ENCODE peak calls at places on chromosomes 13 and 19, in four cellular contexts. F is Caco-2; I is CD4-positive, alpha-beta T cell; Y is ascending aorta. L is an unnamed sample.

GRCh38 chr13:75762967-75763366 is 126.8 kb downstream of the LMO7 start:
- DNase-seq in F (no peak), I (no peak), Y (no peak), L (no peak)

GRCh38 chr19:19274146-19274545 is 1.0 kb upstream of the TM6SF2 start:
- DNase-seq in F (no peak), I (no peak), Y (no peak), L (no peak)

GRCh38 chr19:48636859-48637448 is at the start of gene DBP:
- DNase-seq in F (peak), I (peak), Y (peak), L (no peak)

GRCh38 chr13:75443356-75443958 is 38.5 kb downstream of the TBC1D4 start:
- DNase-seq in F (no peak), I (no peak), Y (no peak), L (no peak)

GRCh38 chr19:41957838-41958366 is 1.2 kb downstream of the RABAC1 start:
- DNase-seq in F (peak), I (peak), Y (peak), L (peak)

GRCh38 chr13:28718538-28719226 is at the start of gene SLC46A3:
- DNase-seq in F (peak), I (peak), Y (peak), L (peak)

GRCh38 chr19:41323023-41323422 is 13.1 kb downstream of the CCDC97 start:
- DNase-seq in F (no peak), I (no peak), Y (no peak), L (no peak)

GRCh38 chr19:29715695-29716581 is 877 bp upstream of the C19orf12 start:
- DNase-seq in F (no peak), I (no peak), Y (no peak), L (no peak)

GRCh38 chr13:53301449-53301848 is 272.8 kb downstream of the OLFM4 start:
- DNase-seq in F (no peak), I (no peak), Y (no peak), L (no peak)

GRCh38 chr13:34076943-34077703 is 259.2 kb downstream of the RFC3 start:
- DNase-seq in F (no peak), I (no peak), Y (no peak), L (no peak)

GRCh38 chr19:17086129-17086528 is 10.6 kb downstream of the MYO9B start:
- DNase-seq in F (no peak), I (no peak), Y (no peak), L (peak)

GRCh38 chr19:29449371-29449770 is 76.4 kb upstream of the VSTM2B start:
- DNase-seq in F (no peak), I (no peak), Y (no peak), L (no peak)

GRCh38 chr13:91776650-91777193 is 378.3 kb downstream of the GPC5 start:
- DNase-seq in F (no peak), I (no peak), Y (no peak), L (no peak)

GRCh38 chr13:60370343-60370742 is 26.7 kb upstream of the TDRD3 start:
- DNase-seq in F (no peak), I (no peak), Y (no peak), L (no peak)

GRCh38 chr19:34838753-34839431 is 65.9 kb upstream of the ZNF599 start:
- DNase-seq in F (peak), I (peak), Y (no peak), L (peak)

GRCh38 chr13:111531505-111531904 is 211.1 kb downstream of the TEX29 start:
- DNase-seq in F (no peak), I (no peak), Y (no peak), L (no peak)

GRCh38 chr13:106533101-106533939 is 2.1 kb downstream of the EFNB2 start:
- DNase-seq in F (peak), I (peak), Y (peak), L (peak)

GRCh38 chr13:22837980-22838615 is 342.7 kb upstream of the SGCG start:
- DNase-seq in F (no peak), I (no peak), Y (peak), L (no peak)

GRCh38 chr19:41784337-41785239 is 11.8 kb upstream of the CEACAM3 start:
- DNase-seq in F (no peak), I (no peak), Y (no peak), L (no peak)

GRCh38 chr13:31860002-31860401 is 120.7 kb downstream of the RXFP2 start:
- DNase-seq in F (no peak), I (no peak), Y (no peak), L (no peak)

GRCh38 chr19:34481861-34482379 is 362 bp downstream of the WTIP start:
- DNase-seq in F (peak), I (no peak), Y (peak), L (peak)

GRCh38 chr13:46721054-46721453 is 75.9 kb downstream of the ESD start:
- DNase-seq in F (peak), I (peak), Y (peak), L (peak)

GRCh38 chr13:105063676-105064075 is 1471.8 kb downstream of the EFNB2 start:
- DNase-seq in F (no peak), I (no peak), Y (no peak), L (no peak)

GRCh38 chr13:105058517-105058916 is 1476.9 kb downstream of the EFNB2 start:
- DNase-seq in F (no peak), I (no peak), Y (no peak), L (no peak)

DNA sequence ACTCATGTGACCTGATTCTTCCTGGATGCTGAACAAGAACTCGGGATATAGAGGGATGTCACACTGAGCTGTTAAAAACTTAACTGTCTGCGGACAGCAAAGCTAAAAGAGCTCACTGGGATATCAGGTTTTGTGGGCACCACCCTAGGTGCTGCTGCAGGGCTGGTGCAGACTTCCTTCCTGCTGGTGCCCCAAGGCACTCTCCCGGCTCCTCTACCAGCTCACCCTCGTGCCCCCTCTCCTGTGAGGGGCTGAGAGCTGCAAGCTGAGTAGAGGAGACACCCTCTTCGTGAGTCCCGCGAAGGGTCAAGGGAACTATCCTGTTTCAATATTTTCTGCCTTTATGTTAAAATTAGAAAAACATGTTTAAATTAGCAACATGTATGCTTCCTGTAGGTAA is 1475.7 kb downstream of the EFNB2 start:
- DNase-seq in F (no peak), I (no peak), Y (no peak), L (no peak)
- TF ChIP-seq CTCF in F (no peak), I (no peak), Y (no peak), L (no peak)

GRCh38 chr19:14871619-14872230 is 14.2 kb downstream of the OR7A17 start:
- DNase-seq in F (no peak), I (no peak), Y (no peak), L (no peak)
- TF ChIP-seq CTCF in F (peak), I (peak), Y (no peak), L (peak)

DNA sequence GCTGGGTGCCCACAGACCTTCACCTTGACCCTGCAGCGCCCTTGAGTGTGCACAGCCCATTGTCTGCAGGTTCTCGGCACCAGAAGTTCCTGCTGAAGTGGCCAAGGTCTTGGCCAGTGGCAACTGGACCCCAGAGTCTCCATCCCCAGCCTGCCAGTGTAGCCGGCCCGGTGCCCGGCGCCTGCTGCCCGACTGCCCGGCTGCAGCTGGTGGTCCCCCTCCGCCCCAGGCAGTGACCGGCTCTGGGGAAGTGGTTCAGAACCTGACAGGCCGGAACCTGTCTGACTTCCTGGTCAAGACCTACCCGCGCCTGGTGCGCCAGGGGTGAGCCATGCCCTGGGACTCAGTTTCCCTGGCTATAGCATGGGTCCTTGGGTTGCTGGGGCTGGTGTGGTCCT is 11.9 kb upstream of the ARHGAP45 start:
- DNase-seq in F (no peak), I (no peak), Y (no peak), L (no peak)
- TF ChIP-seq CTCF in F (no peak), I (no peak), Y (no peak), L (no peak)

DNA sequence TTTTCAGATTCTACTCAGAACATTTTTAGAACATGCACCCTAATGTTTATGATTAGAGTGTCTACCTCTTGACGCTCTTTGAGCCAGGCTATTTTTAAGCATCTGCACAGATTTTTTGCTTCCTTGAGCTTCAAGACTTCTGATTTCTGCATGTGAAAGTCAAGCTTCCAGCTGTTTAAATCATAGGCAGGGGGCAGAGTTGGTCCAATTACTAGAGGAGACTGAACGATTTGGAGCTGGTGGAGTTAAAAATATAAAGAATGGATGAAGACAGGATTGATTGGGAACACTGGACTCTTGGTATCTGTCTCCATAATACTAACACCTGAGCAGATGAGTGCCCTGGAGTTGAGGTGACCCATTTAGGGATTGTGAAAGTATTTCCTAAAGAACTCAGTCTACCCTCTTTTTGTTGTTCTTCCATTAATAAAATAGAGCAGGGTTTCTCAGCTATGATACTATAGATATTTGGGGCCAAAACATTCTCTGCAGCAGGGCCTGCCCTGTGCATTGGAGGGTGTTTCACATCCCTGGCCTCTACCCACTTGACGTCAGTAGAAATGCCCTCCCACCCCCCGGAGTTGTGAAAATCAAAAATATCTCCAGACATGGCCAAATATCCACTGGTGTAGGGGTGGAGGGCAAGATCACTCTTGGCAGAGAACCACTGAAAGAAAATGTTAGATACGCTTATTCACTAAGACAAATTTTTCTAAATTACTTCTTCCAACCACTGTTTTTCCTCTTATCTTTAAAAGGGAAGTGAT is 160.1 kb downstream of the COG6 start:
- DNase-seq in F (no peak), I (no peak), Y (no peak), L (no peak)
- TF ChIP-seq CTCF in F (no peak), I (no peak), Y (no peak), L (no peak)

GRCh38 chr19:12736854-12737665 is at the start of gene GET3:
- DNase-seq in F (peak), I (peak), Y (peak), L (peak)

GRCh38 chr19:12730054-12730453 is 4.4 kb downstream of the TRIR start:
- DNase-seq in F (no peak), I (no peak), Y (no peak), L (no peak)

GRCh38 chr19:12731337-12731736 is 3.1 kb downstream of the TRIR start:
- DNase-seq in F (no peak), I (no peak), Y (no peak), L (no peak)

GRCh38 chr19:12733907-12734214 is 623 bp downstream of the TRIR start:
- DNase-seq in F (no peak), I (no peak), Y (no peak), L (no peak)

DNA sequence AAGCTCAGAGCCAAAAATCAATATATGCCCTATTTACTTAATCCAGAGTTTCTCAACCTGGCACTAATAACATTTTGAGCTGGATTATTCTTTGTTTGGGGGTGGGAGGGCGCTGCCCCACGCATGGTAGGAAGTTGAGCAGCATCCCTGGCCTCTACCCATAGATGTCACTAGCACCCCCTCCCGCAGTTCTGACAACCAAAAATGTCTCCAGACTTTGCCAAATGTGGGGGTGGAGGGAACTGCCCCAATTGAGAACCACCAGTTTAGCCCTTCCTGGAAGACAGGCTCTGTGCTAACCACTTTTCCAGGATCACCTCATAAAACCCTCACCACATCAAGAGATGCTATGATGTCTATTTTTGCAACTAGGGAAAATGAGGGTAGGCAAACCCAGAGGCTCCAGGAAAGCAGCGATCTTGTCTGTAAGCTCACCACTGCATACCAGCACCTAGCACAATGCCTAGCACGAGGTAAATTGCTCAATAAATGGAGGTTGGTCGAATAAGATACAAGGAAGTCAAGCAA is 1.1 kb downstream of the TRIR start:
- DNase-seq in F (peak), I (peak), Y (no peak), L (no peak)
- TF ChIP-seq CTCF in F (no peak), I (no peak), Y (no peak), L (peak)

GRCh38 chr13:35649162-35649561 is 172.7 kb upstream of the MAB21L1 start:
- DNase-seq in F (no peak), I (no peak), Y (no peak), L (no peak)

GRCh38 chr13:35648109-35648508 is 171.6 kb upstream of the MAB21L1 start:
- DNase-seq in F (no peak), I (no peak), Y (no peak), L (no peak)

DNA sequence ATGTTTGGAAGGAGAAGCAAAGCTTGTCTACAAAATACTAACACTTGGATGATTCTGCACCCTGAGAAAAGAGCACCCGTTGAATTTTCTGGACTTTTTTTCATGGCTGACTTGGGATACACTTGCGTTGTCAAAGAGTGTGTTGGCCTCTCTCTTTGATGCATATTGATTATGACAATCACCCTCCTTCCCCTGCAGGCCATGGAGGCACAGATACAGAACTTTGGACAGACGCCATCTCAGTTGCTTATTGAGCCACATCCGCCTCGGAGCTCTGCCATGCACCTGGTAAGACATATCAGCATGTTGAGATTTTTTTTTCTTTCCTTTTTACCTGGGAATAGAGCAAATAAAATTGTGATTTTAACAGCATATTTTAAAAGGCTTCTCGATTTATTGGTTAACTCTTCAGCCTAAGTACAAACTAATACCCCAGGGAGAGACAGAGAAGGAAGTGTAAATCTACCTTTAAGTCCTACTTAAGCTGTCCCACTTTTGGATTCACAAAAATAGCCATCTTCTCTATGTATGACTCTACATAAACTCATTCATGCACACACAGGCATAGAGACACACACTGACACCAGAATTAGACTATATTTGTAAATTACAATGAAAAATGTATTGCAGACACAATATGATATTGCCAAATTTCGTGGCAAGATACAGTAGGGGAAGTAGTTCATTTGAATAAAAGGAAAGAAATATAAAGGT is 169.7 kb upstream of the MAB21L1 start:
- DNase-seq in F (no peak), I (no peak), Y (no peak), L (no peak)
- TF ChIP-seq CTCF in F (no peak), I (no peak), Y (no peak), L (no peak)